ENCODE peak calls at places on chromosomes 16 and 17, in five cellular contexts. V, L, H, J and O are unnamed samples.

GRCh38 chr17:42920106-42920900 is 19.7 kb downstream of the G6PC1 start:
- DNase-seq in V (no peak), L (no peak), H (no peak), J (no peak), O (no peak)

GRCh38 chr17:47315451-47316266 is 8.1 kb upstream of the EFCAB13 start:
- DNase-seq in V (no peak), L (peak; percentile 81), H (peak; percentile 48), J (peak; percentile 91), O (peak; percentile 56)

GRCh38 chr17:6666077-6666521 is 14.5 kb downstream of the C17orf100 start:
- DNase-seq in V (peak; percentile 60), L (peak; percentile 74), H (no peak), J (peak; percentile 66), O (peak; percentile 56)

GRCh38 chr17:82281502-82282238 is 8.2 kb upstream of the CSNK1D start:
- DNase-seq in V (no peak), L (peak; percentile 92), H (peak; percentile 30), J (peak; percentile 76), O (peak; percentile 72)

GRCh38 chr16:84294196-84295142 is at the start of gene WFDC1:
- DNase-seq in V (peak; percentile 19), L (no peak), H (no peak), J (peak; percentile 52), O (peak; percentile 36)

GRCh38 chr17:66625321-66625767 is 209.6 kb upstream of the CACNG5 start:
- DNase-seq in V (no peak), L (peak; percentile 19), H (no peak), J (peak; percentile 55), O (no peak)

GRCh38 chr16:85512716-85513115 is 100.4 kb upstream of the GSE1 start:
- DNase-seq in V (no peak), L (no peak), H (no peak), J (no peak), O (no peak)

GRCh38 chr16:56726283-56726682 is 3.6 kb upstream of the NUP93 start:
- DNase-seq in V (no peak), L (no peak), H (no peak), J (no peak), O (no peak)

GRCh38 chr16:19130852-19131808 is 17.4 kb downstream of the ITPRIPL2 start:
- DNase-seq in V (peak; percentile 54), L (no peak), H (no peak), J (peak; percentile 90), O (peak; percentile 78)

GRCh38 chr16:386641-387156 is 4.9 kb upstream of the PGAP6 start:
- DNase-seq in V (no peak), L (no peak), H (no peak), J (no peak), O (no peak)

GRCh38 chr16:22356930-22357634 is 17.3 kb downstream of the CDR2 start:
- DNase-seq in V (no peak), L (no peak), H (peak; percentile 52), J (no peak), O (no peak)

GRCh38 chr16:19760336-19761060 is 42.4 kb downstream of the IQCK start:
- DNase-seq in V (no peak), L (no peak), H (no peak), J (no peak), O (no peak)

GRCh38 chr17:9959377-9959981 is 54.4 kb upstream of the RCVRN start:
- DNase-seq in V (no peak), L (peak; percentile 12), H (no peak), J (peak; percentile 36), O (peak; percentile 55)

GRCh38 chr16:7644171-7644570 is 311.5 kb downstream of the RBFOX1 start:
- DNase-seq in V (no peak), L (no peak), H (no peak), J (no peak), O (no peak)

GRCh38 chr17:65277576-65277975 is 140.4 kb downstream of the RGS9 start:
- DNase-seq in V (no peak), L (no peak), H (no peak), J (no peak), O (peak; percentile 10)
- H3K4me3 ChIP-seq in V (peak overlapping the region; percentile 5), L (no peak overlapping the region), H (no peak overlapping the region), J (no peak overlapping the region), O (no peak overlapping the region)

DNA sequence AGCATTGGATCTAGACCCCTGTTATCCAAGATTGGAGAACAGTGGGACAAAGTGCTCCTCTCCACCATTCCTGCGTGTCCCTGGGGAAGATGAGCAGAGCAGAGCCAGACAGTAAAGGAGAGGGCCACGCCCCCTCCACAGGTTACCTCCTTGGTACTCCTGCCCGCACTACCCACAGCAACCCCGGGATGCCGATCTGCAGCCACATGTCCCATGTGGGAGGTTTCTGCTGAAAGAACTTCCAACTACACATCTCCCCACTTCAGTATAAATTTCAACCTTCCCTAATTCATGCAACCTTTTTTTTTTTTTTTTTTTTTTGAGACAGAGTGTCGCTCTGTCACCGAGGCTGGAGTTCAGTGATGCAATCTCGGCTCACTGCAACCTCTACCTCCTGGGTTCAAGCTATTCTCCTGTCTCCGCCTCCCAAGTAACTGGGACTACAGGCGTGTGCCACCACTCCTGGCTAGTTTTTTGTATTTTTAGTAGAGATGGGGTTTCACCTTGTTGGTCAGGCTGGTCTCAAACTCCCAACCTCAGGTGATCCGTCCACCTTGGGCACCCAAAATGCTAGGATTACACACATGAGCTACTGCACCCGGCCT is 2.3 kb downstream of the RAB37 start:
- DNase-seq in V (no peak), L (no peak), H (no peak), J (no peak), O (no peak)
- H3K27me3 ChIP-seq in V (peaks cover 75% of the 10 kb centered on the region), L (peaks cover 27% of the 10 kb centered on the region), H (no peaks in the 10 kb centered on the region), J (peaks cover 13% of the 10 kb centered on the region), O (peaks cover 21% of the 10 kb centered on the region)

GRCh38 chr16:3388325-3388724 is 12.5 kb downstream of the ZSCAN32 start:
- DNase-seq in V (no peak), L (no peak), H (no peak), J (no peak), O (no peak)
- H3K9me3 ChIP-seq in V (peaks cover 71% of the 10 kb centered on the region), L (peaks cover 18% of the 10 kb centered on the region), H (peaks cover 36% of the 10 kb centered on the region), J (peaks cover 31% of the 10 kb centered on the region), O (peaks cover 47% of the 10 kb centered on the region)

DNA sequence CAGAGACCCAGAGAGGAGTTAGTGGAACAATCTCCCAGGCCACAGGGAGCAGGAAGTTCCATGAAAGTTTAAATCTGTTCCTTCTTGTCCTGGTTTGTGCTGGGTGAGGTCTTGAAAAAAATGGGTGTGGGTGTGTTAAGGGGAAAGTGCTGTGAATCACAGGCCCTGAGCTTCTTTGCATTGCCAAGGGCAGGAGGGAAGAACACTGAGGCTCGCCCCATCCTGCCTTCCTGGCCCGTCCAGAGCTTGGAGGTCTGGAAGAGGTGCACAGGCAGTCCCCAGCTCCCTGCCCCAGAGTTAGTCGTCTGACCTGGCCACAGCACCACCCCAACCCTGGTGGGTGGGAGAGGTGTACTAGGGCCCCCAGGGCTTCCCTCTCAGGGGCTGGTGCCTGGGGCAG is 2.4 kb downstream of the ADORA2B start:
- DNase-seq in V (no peak), L (peak; percentile 90), H (no peak), J (no peak), O (peak; percentile 41)
- H3K4me3 ChIP-seq in V (peak overlapping the region; percentile 75), L (peak overlapping the region; percentile 73), H (no peak overlapping the region), J (no peak overlapping the region), O (peak overlapping the region; percentile 66)

GRCh38 chr17:56850591-56850990 is 16.6 kb downstream of the DGKE start:
- DNase-seq in V (no peak), L (no peak), H (no peak), J (no peak), O (no peak)
- H3K27me3 ChIP-seq in V (no peaks in the 10 kb centered on the region), L (no peaks in the 10 kb centered on the region), H (no peaks in the 10 kb centered on the region), J (no peaks in the 10 kb centered on the region), O (no peaks in the 10 kb centered on the region)

DNA sequence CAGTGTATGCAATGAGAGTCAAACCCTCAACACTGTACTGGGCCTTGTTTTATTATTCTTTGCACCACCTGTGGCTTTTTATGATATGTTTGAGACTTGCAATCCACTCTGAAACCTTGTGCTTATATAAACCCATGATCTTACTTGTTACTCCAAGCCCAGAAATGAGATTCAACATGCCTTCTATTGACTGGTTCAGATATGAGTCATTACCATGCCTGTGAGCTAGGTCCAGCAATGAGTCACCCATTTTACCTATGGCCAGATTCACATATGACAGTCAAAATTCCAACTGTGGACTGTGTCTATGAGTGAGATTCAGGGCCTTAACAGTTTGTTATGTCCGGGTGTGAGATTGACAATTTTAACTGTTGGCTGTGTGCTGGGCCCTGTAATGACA is 1846.1 kb downstream of the TP53TG3F start:
- DNase-seq in V (no peak), L (peak; percentile 85), H (no peak), J (no peak), O (no peak)
- H3K9me3 ChIP-seq in V (no peaks in the 10 kb centered on the region), L (no peaks in the 10 kb centered on the region), H (no peaks in the 10 kb centered on the region), J (no peaks in the 10 kb centered on the region), O (no peaks in the 10 kb centered on the region)

GRCh38 chr16:53061701-53062159 is 6.9 kb downstream of the CHD9 start:
- DNase-seq in V (peak; percentile 49), L (no peak), H (peak; percentile 96), J (no peak), O (no peak)
- H3K4me3 ChIP-seq in V (no peak overlapping the region), L (no peak overlapping the region), H (peak overlapping the region; percentile 64), J (no peak overlapping the region), O (no peak overlapping the region)

GRCh38 chr17:74854792-74855191 is 4.9 kb downstream of the GRIN2C start:
- DNase-seq in V (no peak), L (no peak), H (no peak), J (no peak), O (no peak)
- H3K27me3 ChIP-seq in V (peaks cover 98% of the 10 kb centered on the region), L (peaks cover 7% of the 10 kb centered on the region), H (peaks cover 7% of the 10 kb centered on the region), J (peaks cover 82% of the 10 kb centered on the region), O (peaks cover 60% of the 10 kb centered on the region)

DNA sequence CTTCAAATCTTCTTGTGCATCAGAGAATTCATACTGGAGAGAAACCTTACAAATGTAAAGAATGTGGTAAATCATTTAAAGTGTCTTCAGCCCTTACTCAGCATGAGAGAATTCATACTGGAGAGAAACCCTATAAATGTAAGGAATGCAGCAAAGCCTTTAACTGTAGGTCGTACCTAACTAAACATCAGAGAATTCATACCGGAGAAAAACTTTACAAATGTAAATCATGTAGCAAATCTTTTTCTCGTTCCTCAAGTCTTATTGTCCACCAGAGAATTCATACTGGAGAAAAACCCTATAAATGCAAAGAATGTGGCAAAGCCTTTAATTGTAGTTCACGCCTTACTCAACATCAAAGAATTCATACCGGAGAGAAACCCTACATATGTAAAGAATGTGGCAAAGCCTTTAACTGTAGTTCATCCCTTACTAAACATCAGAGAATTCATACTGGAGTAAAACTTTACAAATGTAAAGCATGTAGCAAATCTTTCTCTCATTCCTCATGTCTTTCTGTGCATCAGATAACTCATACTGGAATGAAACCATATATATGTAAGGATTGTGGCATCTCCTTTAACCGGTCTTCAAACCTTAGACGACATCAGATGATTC is 118.5 kb upstream of the ZNF267 start:
- DNase-seq in V (no peak), L (no peak), H (no peak), J (no peak), O (no peak)
- H3K9me3 ChIP-seq in V (peaks cover 96% of the 10 kb centered on the region), L (peaks cover 56% of the 10 kb centered on the region), H (peaks cover 31% of the 10 kb centered on the region), J (peaks cover 21% of the 10 kb centered on the region), O (peaks cover 79% of the 10 kb centered on the region)

DNA sequence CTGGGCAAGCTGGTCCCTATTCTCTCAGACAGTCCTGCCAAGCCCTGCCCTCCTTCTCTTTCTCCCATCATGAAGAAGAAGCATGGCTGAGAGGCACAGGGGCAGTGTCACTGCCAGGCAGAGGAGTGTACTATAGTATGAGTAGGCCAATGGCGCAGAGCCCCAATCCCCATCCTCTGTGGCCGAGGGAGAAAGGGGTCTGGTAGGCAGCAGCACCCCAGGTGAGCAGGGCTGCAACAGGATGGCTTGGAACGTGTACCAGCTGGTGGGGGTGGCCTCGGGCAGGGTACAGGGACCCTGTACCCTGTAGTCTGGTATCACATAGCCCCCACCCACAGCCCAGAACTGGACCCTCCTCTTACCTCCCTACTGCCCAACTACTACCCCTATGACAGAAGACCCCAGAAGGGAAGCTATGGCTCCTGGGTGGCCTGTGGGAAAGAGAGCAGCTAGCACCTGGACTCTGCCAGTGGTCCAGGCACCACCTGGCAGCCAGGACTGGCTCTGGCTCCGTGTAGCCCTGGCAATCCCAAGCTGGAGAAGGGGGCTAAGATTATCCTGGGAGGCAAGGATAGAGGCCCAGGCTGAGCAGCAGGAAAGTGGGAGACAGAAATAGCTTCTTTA is 4.4 kb downstream of the SMARCD2 start:
- DNase-seq in V (no peak), L (no peak), H (no peak), J (no peak), O (no peak)
- H3K4me3 ChIP-seq in V (peak overlapping the region; percentile 40), L (no peak overlapping the region), H (no peak overlapping the region), J (no peak overlapping the region), O (no peak overlapping the region)